ENCODE peak calls at places on chromosome 21, in seven cellular contexts. E is pancreas, A is cardiac fibroblast, K is adrenal gland, X is PC-3, L is GM20000, G is Calu3. Z is an unnamed sample.
A peak's percentile ranks its signal among the peaks of the same experiment; 100 is the strongest.

GRCh38 chr21:38995071-38995669 is 188.1 kb downstream of the PSMG1 start:
- DNase-seq in X (no peak), G (no peak), E (no peak), K (no peak), L (no peak), A (no peak), Z (no peak)

GRCh38 chr21:41877901-41878830 is 978 bp downstream of the PRDM15 start:
- DNase-seq in X (peak; percentile 44), A (peak; percentile 76), E (peak; percentile 66), L (peak; percentile 69), G (peak; percentile 39), K (peak; percentile 69), Z (no peak)

GRCh38 chr21:29928537-29928936 is 11.3 kb downstream of the GRIK1 start:
- DNase-seq in L (no peak), K (no peak), A (no peak), X (no peak), E (no peak), G (no peak), Z (no peak)

GRCh38 chr21:39024538-39024937 is 158.7 kb downstream of the PSMG1 start:
- DNase-seq in A (no peak), X (no peak), G (no peak), E (no peak), L (no peak), K (no peak), Z (no peak)

GRCh38 chr21:34354836-34355235 is 9.0 kb upstream of the KCNE2 start:
- DNase-seq in L (no peak), A (no peak), E (no peak), G (no peak), X (no peak), K (no peak), Z (no peak)

GRCh38 chr21:22342855-22343254 is 1344.6 kb downstream of the NCAM2 start:
- DNase-seq in L (no peak), X (no peak), K (no peak), E (peak; percentile 40), A (no peak), G (no peak), Z (no peak)

GRCh38 chr21:42695324-42696025 is 42.1 kb downstream of the PDE9A start:
- DNase-seq in E (no peak), X (peak; percentile 32), L (no peak), K (peak; percentile 74), A (peak; percentile 43), G (no peak), Z (no peak)

GRCh38 chr21:38039841-38040240 is 123.6 kb upstream of the KCNJ6 start:
- DNase-seq in X (no peak), E (no peak), L (no peak), A (no peak), G (no peak), K (no peak), Z (no peak)

GRCh38 chr21:21137986-21138385 is 139.8 kb downstream of the NCAM2 start:
- DNase-seq in L (no peak), G (no peak), A (peak; percentile 60), E (no peak), K (peak; percentile 7), X (no peak), Z (no peak)

GRCh38 chr21:42122808-42123207 is 51.7 kb downstream of the UMODL1 start:
- DNase-seq in E (no peak), L (no peak), G (no peak), A (no peak), K (no peak), X (no peak), Z (no peak)

GRCh38 chr21:33399821-33400220 is 3.4 kb upstream of the IFNGR2 start:
- DNase-seq in X (no peak), K (no peak), E (no peak), L (no peak), A (no peak), G (no peak), Z (no peak)

GRCh38 chr21:35840197-35840799 is 220.0 kb downstream of the SETD4 start:
- DNase-seq in K (peak; percentile 85), G (peak; percentile 56), E (peak; percentile 68), X (peak; percentile 82), A (peak; percentile 94), L (peak; percentile 36), Z (peak; percentile 51)

GRCh38 chr21:41783476-41784150 is 16.8 kb upstream of the RIPK4 start:
- DNase-seq in G (peak; percentile 86), L (no peak), X (peak; percentile 100), K (no peak), A (no peak), E (no peak), Z (no peak)

GRCh38 chr21:34073749-34074282 is 438 bp downstream of the MRPS6 start:
- DNase-seq in L (peak; percentile 75), X (peak; percentile 34), G (peak; percentile 12), K (peak; percentile 35), E (no peak), A (no peak), Z (no peak)

GRCh38 chr21:35204850-35205564 is 155.9 kb upstream of the RUNX1 start:
- DNase-seq in L (peak; percentile 24), X (no peak), A (peak; percentile 92), G (no peak), K (peak; percentile 52), E (peak; percentile 76), Z (peak; percentile 66)

DNA sequence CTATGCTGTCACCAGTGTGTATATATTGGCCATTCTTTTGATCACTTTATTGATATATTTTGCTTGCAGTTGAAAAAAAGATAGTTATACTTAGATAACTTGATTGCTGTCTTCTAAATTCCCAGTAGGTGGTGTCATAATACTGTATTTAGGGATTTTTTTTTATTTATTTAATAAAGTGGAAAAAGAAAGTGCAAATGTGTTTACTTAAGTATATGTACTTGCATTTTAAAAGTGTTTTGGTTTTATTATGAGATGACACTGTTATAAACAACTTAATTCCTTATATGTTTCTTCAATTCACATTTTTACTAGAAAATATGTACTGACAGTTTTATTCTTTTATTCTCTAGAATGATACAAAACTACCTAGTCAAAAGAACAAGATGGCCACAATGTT is 164.8 kb downstream of the USP25 start:
- DNase-seq in G (no peak), K (no peak), E (no peak), L (no peak), X (peak; percentile 41), A (peak; percentile 55), Z (no peak)
- TF ChIP-seq CTCF in G (no peak), K (peak; percentile 51), E (no peak), L (no peak), X (peak; percentile 70), A (peak; percentile 34), Z (no peak)

GRCh38 chr21:45938453-45938755 is 43.2 kb upstream of the COL6A1 start:
- DNase-seq in X (no peak), L (no peak), G (no peak), A (no peak), K (no peak), E (no peak), Z (no peak)

GRCh38 chr21:45938811-45939520 is 42.6 kb upstream of the COL6A1 start:
- DNase-seq in E (no peak), G (no peak), A (no peak), L (no peak), K (no peak), X (no peak), Z (no peak)

GRCh38 chr21:45940091-45940490 is 41.5 kb upstream of the COL6A1 start:
- DNase-seq in E (no peak), A (no peak), L (no peak), G (no peak), X (no peak), K (no peak), Z (no peak)

GRCh38 chr21:45940621-45941337 is 40.8 kb upstream of the COL6A1 start:
- DNase-seq in E (no peak), X (no peak), L (no peak), A (no peak), K (no peak), G (no peak), Z (no peak)

GRCh38 chr21:45939521-45940045 is 42.0 kb upstream of the COL6A1 start:
- DNase-seq in L (no peak), X (no peak), E (no peak), K (no peak), G (no peak), A (no peak), Z (no peak)
- TF ChIP-seq CTCF in L (no peak), X (no peak), E (no peak), K (no peak), G (no peak), A (no peak), Z (no peak)

DNA sequence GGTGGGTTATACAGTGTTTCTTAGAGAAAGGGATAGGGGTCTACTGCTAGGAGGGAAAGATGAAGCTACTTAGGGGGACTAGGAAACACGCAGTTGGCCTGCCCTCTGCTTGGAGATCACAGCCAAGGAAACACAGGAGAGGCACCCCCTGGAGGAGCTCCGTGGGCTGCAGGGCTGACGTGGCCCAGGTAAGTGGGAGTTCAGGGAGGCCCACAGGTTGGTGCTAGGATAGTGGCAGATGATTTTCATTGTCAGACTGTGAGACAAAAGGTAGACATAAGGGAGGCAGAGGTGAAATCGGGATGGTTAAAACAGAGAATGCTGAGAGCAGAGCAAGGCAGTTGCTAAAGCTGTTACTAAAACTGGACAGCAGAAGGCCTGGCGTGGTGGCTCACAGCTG is 463.0 kb downstream of the DSCAM start:
- DNase-seq in L (no peak), E (no peak), X (no peak), A (no peak), K (no peak), G (no peak), Z (no peak)
- TF ChIP-seq CTCF in L (no peak), E (no peak), X (no peak), A (no peak), K (no peak), G (no peak), Z (no peak)

DNA sequence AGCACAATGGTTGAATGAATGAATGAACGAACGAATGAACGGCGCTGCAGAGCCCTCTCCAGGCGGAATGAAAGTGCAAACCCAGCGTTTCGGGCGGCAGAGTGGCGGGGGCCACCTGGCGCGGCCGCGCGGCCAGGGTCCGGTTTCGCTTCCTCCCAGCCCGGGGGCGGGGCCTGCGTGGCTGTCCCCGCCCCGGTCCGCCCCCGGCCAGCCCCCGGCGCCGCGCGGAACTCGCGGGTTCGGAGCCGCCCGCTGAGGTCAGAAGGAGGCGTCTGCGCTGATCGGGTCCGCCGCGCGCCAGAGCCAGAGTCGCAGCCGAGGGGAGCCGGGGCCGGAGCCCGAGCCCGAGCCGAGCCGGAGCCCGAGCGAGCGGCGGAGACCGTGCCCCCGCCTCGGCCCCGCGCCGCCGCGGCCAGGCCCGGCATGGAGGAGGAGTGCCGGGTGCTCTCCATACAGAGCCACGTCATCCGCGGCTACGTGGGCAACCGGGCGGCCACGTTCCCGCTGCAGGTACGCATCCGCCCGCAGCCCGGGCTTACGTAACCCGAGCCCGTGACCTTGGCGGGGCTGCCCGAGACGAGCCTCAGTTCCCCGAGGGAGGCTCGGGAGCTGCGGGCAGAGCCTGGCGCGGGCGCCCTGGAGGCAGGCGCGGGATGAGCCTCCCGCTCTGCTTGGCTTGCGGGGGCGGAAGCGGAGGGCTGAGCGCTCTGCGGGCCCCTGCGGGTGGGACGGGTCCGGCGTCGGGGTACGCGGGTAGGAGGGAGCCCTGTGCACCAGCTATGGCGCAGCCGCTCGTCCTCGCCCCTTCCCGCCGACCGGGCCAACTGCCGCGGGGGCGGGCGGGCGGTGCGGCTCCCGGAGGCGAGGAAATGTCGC is at the start of gene PDXK:
- DNase-seq in E (peak; percentile 89), A (peak; percentile 76), K (peak; percentile 88), L (peak; percentile 96), G (peak; percentile 86), X (peak; percentile 95), Z (peak; percentile 86)
- TF ChIP-seq CTCF in E (no peak), A (no peak), K (no peak), L (no peak), G (no peak), X (peak; percentile 47), Z (no peak)